ENCODE peak calls at places on chromosomes 12 and 14, in seven cellular contexts. S is NT2/D1, T is brain microvascular endothelial cell, I is prostate gland, K is AG10803, G is lower lobe of right lung, C is upper lobe of left lung. V is an unnamed sample.

GRCh38 chr14:79989990-79990389 is 221.3 kb downstream of the DIO2 start:
- DNase-seq in S (no peak), T (no peak), I (no peak), K (no peak), G (no peak), C (no peak), V (no peak)

GRCh38 chr14:75046899-75047298 is 4.4 kb downstream of the MLH3 start:
- DNase-seq in S (no peak), T (no peak), I (no peak), K (peak), G (no peak), C (no peak), V (no peak)

GRCh38 chr14:72594099-72594901 is 299.6 kb downstream of the DPF3 start:
- DNase-seq in S (no peak), T (no peak), I (no peak), K (no peak), G (no peak), C (no peak), V (no peak)

GRCh38 chr12:67826148-67826547 is 163.1 kb upstream of the IFNG-AS1 start:
- DNase-seq in S (no peak), T (no peak), I (no peak), K (peak), G (no peak), C (no peak), V (no peak)

GRCh38 chr12:32302218-32302826 is 97.0 kb upstream of the FGD4 start:
- DNase-seq in S (peak), T (no peak), I (no peak), K (no peak), G (no peak), C (no peak), V (no peak)

GRCh38 chr14:85319998-85320397 is 209.9 kb upstream of the FLRT2 start:
- DNase-seq in S (no peak), T (peak), I (no peak), K (no peak), G (no peak), C (no peak), V (peak)

GRCh38 chr14:25833341-25834121 is 764.3 kb downstream of the NOVA1 start:
- DNase-seq in S (peak), T (peak), I (peak), K (no peak), G (no peak), C (no peak), V (peak)

GRCh38 chr12:110073049-110073831 is 24.9 kb upstream of the C12orf76 start:
- DNase-seq in S (no peak), T (no peak), I (no peak), K (peak), G (peak), C (no peak), V (no peak)

GRCh38 chr12:13124661-13125505 is 21.4 kb upstream of the GSG1 start:
- DNase-seq in S (peak), T (peak), I (no peak), K (peak), G (no peak), C (no peak), V (no peak)

GRCh38 chr14:22478670-22479069 is 110.4 kb downstream of the DAD1 start:
- DNase-seq in S (no peak), T (no peak), I (no peak), K (no peak), G (no peak), C (no peak), V (peak)

GRCh38 chr14:53954551-53955233 is 1.9 kb downstream of the BMP4 start:
- DNase-seq in S (no peak), T (peak), I (no peak), K (peak), G (no peak), C (peak), V (no peak)

GRCh38 chr12:31245822-31246469 is 80.0 kb downstream of the SINHCAF start:
- DNase-seq in S (peak), T (no peak), I (no peak), K (no peak), G (no peak), C (no peak), V (no peak)

GRCh38 chr12:58459191-58459590 is 461.1 kb downstream of the LRIG3 start:
- DNase-seq in S (no peak), T (no peak), I (no peak), K (peak), G (no peak), C (no peak), V (no peak)

GRCh38 chr12:13889913-13890312 is 91.5 kb downstream of the GRIN2B start:
- DNase-seq in S (no peak), T (no peak), I (no peak), K (no peak), G (no peak), C (no peak), V (no peak)

GRCh38 chr12:44875954-44876553 is at the start of gene NELL2:
- DNase-seq in S (peak), T (no peak), I (peak), K (peak), G (peak), C (peak), V (no peak)

GRCh38 chr12:89243786-89244185 is 108.5 kb downstream of the DUSP6 start:
- DNase-seq in S (no peak), T (no peak), I (no peak), K (peak), G (no peak), C (no peak), V (no peak)

GRCh38 chr14:102804858-102805257 is 27.6 kb downstream of the TRAF3 start:
- DNase-seq in S (no peak), T (no peak), I (no peak), K (no peak), G (no peak), C (no peak), V (no peak)

GRCh38 chr12:121537814-121538698 is 42.8 kb downstream of the KDM2B start:
- DNase-seq in S (no peak), T (no peak), I (no peak), K (no peak), G (peak), C (no peak), V (no peak)

GRCh38 chr12:6494351-6494743 is 445 bp downstream of the NCAPD2 start:
- DNase-seq in S (no peak), T (peak), I (no peak), K (no peak), G (no peak), C (no peak), V (no peak)

GRCh38 chr12:6551063-6551461 is 4.8 kb downstream of the IFFO1 start:
- DNase-seq in S (no peak), T (no peak), I (peak), K (peak), G (no peak), C (peak), V (no peak)

GRCh38 chr12:68341822-68342221 is 9.7 kb upstream of the MDM1 start:
- DNase-seq in S (no peak), T (no peak), I (no peak), K (no peak), G (no peak), C (no peak), V (no peak)

GRCh38 chr12:51908876-51909592 is 1.7 kb downstream of the ACVRL1 start:
- DNase-seq in S (no peak), T (no peak), I (no peak), K (no peak), G (no peak), C (no peak), V (no peak)

GRCh38 chr12:51905507-51906438 is 1.5 kb upstream of the ACVRL1 start:
- DNase-seq in S (no peak), T (no peak), I (no peak), K (peak), G (peak), C (no peak), V (no peak)

GRCh38 chr12:51906452-51907082 is 737 bp upstream of the ACVRL1 start:
- DNase-seq in S (no peak), T (no peak), I (no peak), K (no peak), G (peak), C (no peak), V (no peak)

GRCh38 chr12:51907083-51907863 is at the start of gene ACVRL1:
- DNase-seq in S (no peak), T (no peak), I (no peak), K (peak), G (peak), C (peak), V (no peak)

DNA sequence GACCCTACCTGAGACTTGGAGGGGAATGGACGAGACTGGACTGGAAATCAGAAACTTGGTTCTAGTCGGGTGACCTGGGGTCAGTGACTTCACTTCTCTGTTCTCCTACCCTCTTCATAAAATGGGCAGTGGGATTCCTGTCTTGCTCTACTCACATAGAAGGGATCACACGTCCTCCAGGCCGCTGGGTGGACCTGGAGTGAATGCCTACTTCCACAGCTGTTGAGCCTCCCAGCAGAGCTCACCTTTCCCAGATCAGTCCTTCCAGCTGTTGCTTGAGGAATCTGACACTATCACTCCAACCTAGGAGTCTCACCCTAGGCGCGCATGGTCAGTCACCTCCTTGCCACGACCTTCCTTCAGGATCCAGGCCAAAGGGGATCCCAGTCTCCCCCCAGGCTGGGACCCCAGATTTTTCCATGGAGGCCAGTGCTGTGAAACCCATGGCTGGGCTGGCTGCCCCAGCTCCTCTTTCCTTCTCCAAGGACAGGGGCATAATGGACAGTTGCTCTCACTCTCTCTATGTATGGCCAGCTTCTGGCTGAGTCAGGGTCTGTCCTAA is 641 bp downstream of the ACVRL1 start:
- DNase-seq in S (no peak), T (no peak), I (no peak), K (no peak), G (no peak), C (no peak), V (no peak)
- H3K4me3 ChIP-seq in S (no peak), T (peak), I (peak), K (peak), G (peak), C (peak), V (peak)

DNA sequence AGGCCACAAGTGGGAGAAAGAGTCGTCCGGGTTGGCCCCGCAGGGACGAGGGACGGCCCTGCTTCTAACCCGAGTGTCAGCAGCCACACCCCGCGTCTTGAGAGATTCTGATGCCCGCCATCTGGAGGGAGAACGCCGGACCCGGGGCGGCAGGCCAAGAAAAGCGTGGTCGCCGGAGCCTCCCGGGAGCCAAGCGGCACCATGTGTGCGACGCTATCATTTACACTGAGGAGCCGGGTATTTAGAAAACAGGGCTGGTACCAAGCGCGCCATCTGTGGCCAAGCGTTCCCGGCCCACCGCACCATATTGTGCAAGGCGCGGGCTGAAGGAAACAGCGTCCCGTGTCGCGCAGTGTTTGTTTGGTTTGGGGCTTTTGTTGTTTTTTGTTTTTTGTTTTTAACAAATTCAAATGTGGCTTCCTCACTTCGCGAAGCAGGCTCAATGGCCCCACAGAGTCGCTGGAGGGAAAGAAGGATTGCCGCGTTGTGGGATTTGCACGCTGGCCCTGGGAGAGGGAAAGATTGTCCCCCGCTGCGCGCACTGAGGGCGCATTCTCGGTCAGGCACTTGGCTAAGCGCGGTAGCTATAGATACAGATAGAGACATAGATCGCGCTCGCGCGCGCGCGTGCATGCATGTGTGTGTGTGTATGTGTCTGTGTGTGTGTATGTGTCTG is 153.8 kb downstream of the BCL11B start:
- DNase-seq in S (no peak), T (no peak), I (no peak), K (no peak), G (no peak), C (peak), V (no peak)
- H3K4me3 ChIP-seq in S (peak), T (no peak), I (no peak), K (no peak), G (peak), C (no peak), V (no peak)

GRCh38 chr12:10673660-10674384 is at the start of gene STYK1:
- DNase-seq in S (peak), T (no peak), I (peak), K (peak), G (peak), C (peak), V (no peak)
- H3K4me3 ChIP-seq in S (peak), T (peak), I (peak), K (peak), G (peak), C (peak), V (peak)

DNA sequence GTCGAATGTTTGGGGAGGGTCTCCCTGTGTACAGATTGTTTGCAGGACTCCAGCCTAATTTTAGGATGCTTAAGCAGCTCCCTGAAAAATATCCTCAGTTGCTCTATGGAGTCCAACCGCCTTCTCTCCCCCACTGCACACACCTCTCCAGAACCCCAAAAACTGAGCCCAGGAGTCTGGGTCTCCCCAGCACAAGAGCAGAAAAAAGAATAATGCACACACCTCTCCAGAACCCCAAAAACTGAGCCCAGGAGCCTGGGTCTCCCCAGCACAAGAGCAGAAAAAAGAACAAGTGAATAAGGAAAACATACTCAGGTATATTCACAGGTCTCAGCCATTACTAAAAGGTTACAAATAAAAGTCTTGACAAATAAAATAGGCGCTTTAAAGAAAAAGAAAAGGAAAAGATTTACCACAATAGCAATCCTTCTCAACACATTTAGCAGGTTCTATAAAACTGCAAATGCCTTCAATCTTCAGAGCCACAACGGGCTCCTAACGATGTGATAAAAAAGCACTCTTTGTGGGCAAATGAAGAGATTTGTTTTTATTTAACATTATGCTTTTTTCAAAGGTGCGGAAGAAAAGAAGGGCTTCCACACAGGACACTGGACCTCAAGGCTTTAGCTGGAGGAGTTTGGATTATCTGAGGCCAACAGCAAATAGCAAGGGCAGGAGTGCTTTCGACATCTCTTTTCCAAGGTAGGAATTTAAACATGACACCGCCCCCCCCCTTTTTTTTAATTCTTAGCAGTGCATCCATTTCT is 8.2 kb downstream of the BCL11B start:
- DNase-seq in S (no peak), T (no peak), I (no peak), K (no peak), G (no peak), C (no peak), V (no peak)
- H3K4me3 ChIP-seq in S (no peak), T (no peak), I (no peak), K (no peak), G (no peak), C (no peak), V (no peak)

V was measured in skeletal muscle cell.